ENCODE peak calls at places on chromosome 12, in four cellular contexts. B is mucosa of descending colon, M is epithelial cell of proximal tubule, O is GM13977. D is an unnamed sample.

GRCh38 chr12:49109631-49110172 is 945 bp downstream of the LMBR1L start:
- DNase-seq in M (no peak), O (no peak), B (no peak), D (no peak)

GRCh38 chr12:103956515-103957027 is 9.1 kb upstream of the TDG start:
- DNase-seq in B (no peak), O (no peak), M (no peak), D (peak; percentile 36)

GRCh38 chr12:124993568-124994434 is at the start of gene BRI3BP:
- DNase-seq in B (peak; percentile 84), M (no peak), O (peak; percentile 88), D (peak; percentile 82)

GRCh38 chr12:1776139-1776975 is 44.0 kb upstream of the LRTM2 start:
- DNase-seq in M (no peak), B (no peak), O (no peak), D (no peak)

GRCh38 chr12:130764475-130765185 is 48.5 kb upstream of the RIMBP2 start:
- DNase-seq in O (no peak), B (no peak), M (no peak), D (peak; percentile 21)

GRCh38 chr12:52249511-52250047 is 16.5 kb downstream of the KRT7 start:
- DNase-seq in B (no peak), O (no peak), M (no peak), D (peak; percentile 32)

GRCh38 chr12:93974252-93974651 is 174.1 kb upstream of the PLXNC1 start:
- DNase-seq in M (no peak), B (no peak), O (no peak), D (no peak)

GRCh38 chr12:62834971-62835547 is 99.9 kb downstream of the PPM1H start:
- DNase-seq in B (no peak), O (no peak), M (peak; percentile 81), D (no peak)

GRCh38 chr12:85835417-85835809 is 796 bp downstream of the RASSF9 start:
- DNase-seq in B (no peak), M (no peak), O (no peak), D (no peak)

GRCh38 chr12:12901158-12901791 is 9.9 kb downstream of the GPRC5A start:
- DNase-seq in B (peak; percentile 49), O (no peak), M (peak; percentile 74), D (no peak)

GRCh38 chr12:13817131-13817530 is 164.3 kb downstream of the GRIN2B start:
- DNase-seq in O (no peak), B (no peak), M (peak; percentile 52), D (no peak)

DNA sequence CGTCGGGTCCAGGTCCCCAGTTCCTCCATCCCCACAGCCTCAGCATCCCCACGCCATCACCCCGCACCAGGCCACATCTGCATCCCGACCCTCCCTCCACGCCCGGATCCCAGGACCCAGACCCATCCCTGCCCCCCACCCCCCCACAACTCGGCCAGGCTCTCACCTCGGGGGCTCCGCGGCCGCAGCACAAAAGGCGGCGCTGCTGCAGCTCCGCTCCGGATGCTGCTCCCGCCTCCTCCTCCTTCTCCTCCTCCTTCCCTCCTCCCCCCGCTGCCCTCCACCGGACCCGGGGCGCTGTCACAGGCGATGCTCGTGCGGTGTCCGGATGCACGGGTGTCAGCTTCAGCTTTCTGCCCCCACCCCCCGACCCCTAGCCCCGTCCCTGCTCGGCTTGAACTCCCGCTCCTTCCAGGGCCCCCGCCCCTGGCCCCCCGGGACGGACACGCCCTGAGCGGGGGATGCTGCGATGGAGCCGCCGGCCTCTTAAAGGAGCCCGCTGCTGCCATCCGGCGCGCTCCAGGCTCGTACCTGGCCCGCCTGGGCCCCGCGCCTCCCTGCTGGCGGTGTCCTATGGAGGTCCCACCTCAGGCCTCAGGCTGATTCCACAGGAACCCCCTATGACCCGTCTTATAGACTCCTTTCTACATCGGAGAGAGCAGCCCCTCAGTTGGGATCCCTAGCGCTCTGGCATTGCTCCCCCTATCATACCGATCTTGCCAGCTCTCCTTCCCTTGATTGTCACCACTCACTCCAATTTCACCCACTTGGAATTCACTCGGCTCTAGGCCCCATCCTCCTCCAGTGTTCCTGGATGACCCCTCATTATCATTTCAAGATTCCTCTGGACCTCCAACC is at the start of gene MAP3K12:
- DNase-seq in O (peak; percentile 62), B (peak; percentile 64), M (no peak), D (peak; percentile 32)
- TF ChIP-seq CTCF in O (peak; percentile 26), B (no peak), M (peak; percentile 7), D (no peak)

DNA sequence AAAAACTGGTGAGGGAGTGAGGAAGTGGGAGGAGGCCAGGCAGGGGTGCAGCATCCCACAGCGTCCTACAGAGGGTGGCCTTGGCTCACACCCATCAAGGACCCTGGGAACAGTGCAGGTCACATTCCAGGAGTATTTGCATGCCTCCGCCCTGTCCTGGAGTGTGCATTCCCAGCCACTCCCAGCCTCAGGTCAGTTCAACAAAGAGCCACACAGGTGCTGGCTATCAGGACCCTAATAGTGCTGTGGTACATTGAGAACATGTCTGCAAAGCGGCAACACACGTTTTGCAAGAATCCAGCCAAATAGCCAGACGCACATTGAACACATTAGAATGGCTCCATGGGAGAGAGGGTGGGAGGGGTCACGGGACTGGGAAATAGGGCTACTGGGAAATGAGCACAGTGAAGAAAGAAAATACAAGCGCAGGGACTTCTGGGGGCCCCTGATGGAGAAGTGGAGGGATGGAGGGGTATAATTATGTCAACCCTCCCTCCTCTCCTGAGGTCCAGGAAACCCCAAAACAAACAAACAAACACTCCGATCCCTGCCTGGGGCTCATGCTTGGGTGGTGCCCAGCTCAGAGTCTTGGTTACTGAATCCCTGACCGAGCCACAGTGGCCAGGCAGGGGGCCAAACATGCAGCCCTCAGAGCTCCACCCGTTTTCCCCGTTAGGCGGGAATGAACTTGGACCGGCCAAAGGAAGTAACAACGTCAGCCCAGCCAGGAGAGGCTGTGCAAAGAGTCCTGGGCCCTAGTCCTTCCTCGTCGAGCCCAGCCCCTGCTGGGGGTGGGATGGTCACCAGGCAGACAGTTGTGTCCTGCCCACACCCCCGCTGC is 36.4 kb downstream of the CMKLR1 start:
- DNase-seq in M (no peak), O (no peak), B (peak; percentile 33), D (peak; percentile 75)
- TF ChIP-seq CTCF in M (peak; percentile 29), O (no peak), B (no peak), D (no peak)

GRCh38 chr12:3004655-3005565 is 45.7 kb downstream of the TEAD4 start:
- DNase-seq in M (no peak), O (no peak), B (no peak), D (no peak)
- TF ChIP-seq CTCF in M (peak; percentile 36), O (peak; percentile 28), B (no peak), D (no peak)

GRCh38 chr12:127455347-127456265 is 811.4 kb upstream of the TMEM132C start:
- DNase-seq in M (no peak), B (no peak), O (peak; percentile 27), D (no peak)

GRCh38 chr12:127445583-127445982 is 821.4 kb upstream of the TMEM132C start:
- DNase-seq in M (no peak), O (no peak), B (no peak), D (no peak)

GRCh38 chr12:127450822-127451221 is 816.1 kb upstream of the TMEM132C start:
- DNase-seq in O (no peak), M (no peak), B (no peak), D (no peak)
- TF ChIP-seq CTCF in O (no peak), M (no peak), B (no peak), D (no peak)

DNA sequence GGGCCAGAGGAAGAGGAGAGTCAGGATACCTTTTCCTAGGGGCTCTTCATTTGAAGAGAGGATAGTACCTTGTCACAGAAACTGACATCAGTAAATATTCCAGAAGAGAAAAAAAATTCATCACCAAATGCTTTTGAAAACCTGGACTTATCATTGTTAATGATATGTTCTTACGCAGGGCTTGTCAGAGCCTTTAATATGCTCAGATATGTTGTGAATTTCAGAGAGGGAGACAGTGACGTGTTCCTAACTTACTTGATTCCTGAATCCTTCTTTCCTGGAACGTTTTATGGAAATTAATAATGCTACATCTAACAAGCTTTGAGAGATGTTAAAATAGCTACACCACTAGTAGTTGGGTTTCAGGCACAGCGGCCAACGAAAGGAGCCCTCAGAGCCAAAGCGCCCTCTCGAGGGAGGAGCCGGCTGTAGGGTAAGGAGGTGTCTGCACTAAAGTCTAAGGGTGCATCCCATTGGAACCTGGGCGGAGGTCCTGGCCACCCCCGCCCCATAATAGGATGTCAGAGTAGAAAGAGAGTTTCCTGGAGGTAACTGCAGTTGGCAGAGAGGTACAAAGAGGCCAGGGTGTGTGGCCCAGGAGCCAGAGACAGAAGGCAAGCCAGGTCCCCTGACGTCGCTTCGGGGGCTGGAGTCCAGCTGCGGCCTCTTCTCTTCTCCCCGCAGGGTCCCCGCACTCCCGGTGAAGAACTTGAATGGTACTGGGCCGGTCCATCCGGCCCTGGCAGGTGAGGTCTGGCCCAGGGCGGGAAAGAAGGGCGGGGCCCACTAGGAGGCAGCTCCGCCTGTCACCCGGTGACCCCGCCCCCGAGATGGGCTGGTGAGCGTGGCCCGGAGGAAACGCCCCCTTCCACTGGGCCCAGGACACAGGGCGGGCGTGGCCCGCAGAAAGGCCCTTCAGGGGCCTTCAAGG is 36.2 kb downstream of the DTX1 start:
- DNase-seq in B (peak; percentile 83), M (no peak), O (peak; percentile 76), D (peak; percentile 75)
- TF ChIP-seq CTCF in B (no peak), M (peak; percentile 40), O (peak; percentile 61), D (peak; percentile 11)

GRCh38 chr12:81991868-81992267 is 232.7 kb upstream of the PPFIA2 start:
- DNase-seq in M (no peak), O (no peak), B (no peak), D (no peak)

GRCh38 chr12:81987351-81987750 is 228.2 kb upstream of the PPFIA2 start:
- DNase-seq in M (no peak), B (no peak), O (no peak), D (no peak)

DNA sequence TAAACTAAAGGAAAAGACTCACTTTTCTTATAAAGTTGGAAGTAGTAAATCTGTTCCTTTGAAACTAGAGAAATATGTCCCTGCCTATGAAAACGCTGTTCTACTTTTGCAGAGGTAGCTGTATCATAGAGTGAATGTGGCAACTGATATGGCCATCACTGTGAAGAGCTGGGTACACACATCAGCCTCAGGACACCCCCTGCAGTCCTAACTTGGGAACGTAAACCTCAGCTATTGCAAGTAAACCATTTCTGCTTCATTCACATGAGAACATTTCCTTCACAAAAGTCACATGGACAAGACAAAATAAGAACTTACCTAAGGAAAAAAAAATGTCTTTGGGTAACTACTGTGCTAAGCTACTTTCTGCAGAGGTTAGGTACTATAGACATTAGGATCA is 233.3 kb upstream of the PPFIA2 start:
- DNase-seq in O (no peak), B (peak; percentile 29), M (peak; percentile 15), D (peak; percentile 59)
- TF ChIP-seq CTCF in O (peak; percentile 23), B (no peak), M (peak; percentile 66), D (no peak)

GRCh38 chr12:34625116-34625515 is 602.8 kb downstream of the ALG10 start:
- DNase-seq in B (no peak), O (no peak), M (no peak), D (peak; percentile 4)
- TF ChIP-seq CTCF in B (no peak), O (peak; percentile 22), M (peak; percentile 30), D (no peak)

GRCh38 chr12:44774815-44775411 is 101.2 kb downstream of the NELL2 start:
- DNase-seq in M (no peak), B (peak; percentile 72), O (peak; percentile 29), D (peak; percentile 60)
- TF ChIP-seq CTCF in M (peak; percentile 88), B (peak; percentile 79), O (peak; percentile 91), D (peak; percentile 74)